ENCODE peak calls at places on chromosomes 5 and 9, in six cellular contexts. M is breast epithelium, J is heart right ventricle, H is A549, Q is neuronal stem cell, K is right cardiac atrium. P is an unnamed sample.

GRCh38 chr5:169988947-169989346 is 8.7 kb upstream of the INSYN2B start:
- DNase-seq in M (no peak), J (no peak), H (peak), Q (no peak), K (no peak), P (no peak)

GRCh38 chr9:134880484-134881312 is at the start of gene FCN2:
- DNase-seq in M (no peak), J (no peak), H (no peak), Q (no peak), K (no peak), P (no peak)

GRCh38 chr5:103211858-103212500 is 46.6 kb upstream of the MACIR start:
- DNase-seq in M (no peak), J (no peak), H (no peak), Q (no peak), K (no peak), P (no peak)

GRCh38 chr9:95270790-95271189 is 46.7 kb downstream of the FANCC start:
- DNase-seq in M (no peak), J (no peak), H (no peak), Q (no peak), K (no peak), P (no peak)

GRCh38 chr9:130866474-130866965 is 30.1 kb downstream of the QRFP start:
- DNase-seq in M (peak), J (no peak), H (peak), Q (peak), K (peak), P (no peak)

GRCh38 chr5:546376-546908 is 22.2 kb upstream of the SLC9A3 start:
- DNase-seq in M (no peak), J (no peak), H (no peak), Q (no peak), K (no peak), P (no peak)

GRCh38 chr5:4518924-4519660 is 621.0 kb upstream of the ADAMTS16 start:
- DNase-seq in M (no peak), J (no peak), H (no peak), Q (no peak), K (no peak), P (no peak)

GRCh38 chr5:61277781-61278180 is 54.3 kb upstream of the ZSWIM6 start:
- DNase-seq in M (no peak), J (no peak), H (no peak), Q (no peak), K (no peak), P (peak)

GRCh38 chr5:71734141-71734540 is 15.1 kb downstream of the CARTPT start:
- DNase-seq in M (no peak), J (no peak), H (no peak), Q (no peak), K (no peak), P (no peak)

GRCh38 chr5:94310870-94311269 is 307.5 kb downstream of the KIAA0825 start:
- DNase-seq in M (no peak), J (no peak), H (no peak), Q (no peak), K (no peak), P (no peak)

GRCh38 chr5:149581931-149582768 is 852 bp downstream of the ARHGEF37 start:
- DNase-seq in M (no peak), J (no peak), H (no peak), Q (peak), K (no peak), P (no peak)

GRCh38 chr9:136107953-136108647 is 10.6 kb downstream of the TMEM250 start:
- DNase-seq in M (no peak), J (no peak), H (no peak), Q (no peak), K (no peak), P (peak)

GRCh38 chr9:26747611-26748010 is 145.0 kb downstream of the CAAP1 start:
- DNase-seq in M (no peak), J (no peak), H (no peak), Q (no peak), K (no peak), P (no peak)

GRCh38 chr9:117927354-117927753 is 223.2 kb downstream of the TLR4 start:
- DNase-seq in M (no peak), J (no peak), H (no peak), Q (no peak), K (no peak), P (no peak)

GRCh38 chr5:135578685-135579341 is at the start of gene CXCL14:
- DNase-seq in M (no peak), J (peak), H (no peak), Q (peak), K (peak), P (peak)

GRCh38 chr5:93294184-93294583 is 286.8 kb downstream of the NR2F1-AS1 start:
- DNase-seq in M (no peak), J (no peak), H (no peak), Q (no peak), K (no peak), P (no peak)

GRCh38 chr5:136087961-136088871 is 44.4 kb upstream of the SMAD5 start:
- DNase-seq in M (no peak), J (peak), H (no peak), Q (no peak), K (peak), P (peak)

GRCh38 chr5:172550096-172550765 is 90.8 kb upstream of the NEURL1B start:
- DNase-seq in M (no peak), J (no peak), H (no peak), Q (no peak), K (no peak), P (peak)

GRCh38 chr9:91425270-91425669 is 1.6 kb upstream of the NFIL3 start:
- DNase-seq in M (no peak), J (no peak), H (no peak), Q (no peak), K (no peak), P (no peak)

GRCh38 chr5:143226361-143226760 is 177.1 kb downstream of the NR3C1 start:
- DNase-seq in M (no peak), J (no peak), H (no peak), Q (no peak), K (no peak), P (no peak)

GRCh38 chr5:90888511-90889324 is 330.1 kb downstream of the ADGRV1 start:
- DNase-seq in M (no peak), J (no peak), H (peak), Q (no peak), K (no peak), P (no peak)

GRCh38 chr9:107559499-107560086 is 70.0 kb upstream of the KLF4 start:
- DNase-seq in M (no peak), J (no peak), H (no peak), Q (no peak), K (no peak), P (no peak)

GRCh38 chr9:89884356-89885083 is 279.7 kb downstream of the GADD45G start:
- DNase-seq in M (peak), J (peak), H (no peak), Q (no peak), K (peak), P (no peak)

GRCh38 chr9:95801797-95802196 is 73.7 kb upstream of the ERCC6L2 start:
- DNase-seq in M (no peak), J (no peak), H (no peak), Q (no peak), K (no peak), P (no peak)

GRCh38 chr9:20321683-20322082 is 300.6 kb downstream of the MLLT3 start:
- DNase-seq in M (no peak), J (no peak), H (no peak), Q (no peak), K (no peak), P (no peak)

DNA sequence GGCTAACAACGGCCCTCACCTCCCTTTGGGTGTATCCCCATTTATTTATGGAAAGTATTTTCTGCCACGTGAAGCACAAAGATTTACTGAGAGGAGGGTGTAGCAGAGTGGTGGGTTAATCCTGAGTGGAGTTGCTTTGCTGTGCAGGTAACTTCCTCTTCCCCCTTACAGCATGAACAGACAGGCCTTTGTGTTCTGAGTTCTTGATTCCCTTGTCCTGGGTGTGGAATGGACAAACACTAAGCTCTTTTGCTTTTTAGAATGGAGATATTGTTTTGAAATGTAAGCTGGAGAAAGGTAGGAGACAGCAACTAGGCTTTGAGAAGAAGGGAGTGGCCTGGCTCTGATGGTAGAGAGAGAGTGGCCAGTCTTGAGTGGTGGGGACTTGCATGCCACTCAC is 17.1 kb upstream of the GLRX start:
- DNase-seq in M (no peak), J (no peak), H (no peak), Q (no peak), K (no peak), P (no peak)
- H3K27ac ChIP-seq in M (peak), J (no peak), H (peak), Q (no peak), K (no peak), P (no peak)

DNA sequence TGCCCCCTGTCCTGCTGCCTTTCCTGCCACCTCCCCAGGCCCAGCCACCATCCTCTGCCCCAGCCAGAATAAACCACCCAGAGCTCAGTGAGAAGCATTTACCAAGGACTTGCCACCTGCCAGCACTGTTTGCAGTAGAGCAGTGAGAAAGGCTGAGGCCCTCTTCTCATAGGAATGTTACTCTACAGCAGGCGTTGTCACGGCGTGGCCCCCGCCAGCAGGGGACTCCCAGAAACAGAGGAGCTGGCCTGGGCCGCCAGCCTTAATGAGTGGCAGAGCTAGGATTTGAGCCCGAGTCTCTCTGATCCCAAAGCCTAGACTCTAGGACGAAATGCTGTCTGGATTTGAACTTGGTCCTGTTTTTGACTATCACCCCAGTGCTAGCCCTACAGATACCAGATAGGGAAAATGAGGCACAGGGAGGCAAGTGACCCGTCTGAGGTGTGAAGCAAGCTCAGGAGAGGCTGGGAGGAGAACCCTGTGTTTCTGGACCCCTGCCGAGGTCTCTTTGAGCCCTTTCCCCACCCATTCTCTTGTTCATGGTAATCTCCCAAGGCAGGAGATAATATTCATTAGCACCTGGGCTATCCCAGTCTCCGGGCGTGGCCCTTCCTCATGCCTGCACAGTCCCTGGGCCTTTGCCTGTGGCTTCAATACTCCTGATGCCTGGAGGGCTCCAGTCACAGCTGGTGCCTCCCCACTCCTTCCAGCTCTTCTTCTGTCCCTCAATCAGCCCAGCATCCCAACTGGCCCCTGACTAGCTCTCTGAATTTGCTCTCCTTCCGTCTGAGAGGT is 30.7 kb downstream of the HRH2 start:
- DNase-seq in M (no peak), J (no peak), H (no peak), Q (no peak), K (peak), P (peak)
- H3K4me3 ChIP-seq in M (no peak), J (no peak), H (no peak), Q (no peak), K (no peak), P (no peak)

GRCh38 chr9:12963537-12963936 is 188.7 kb downstream of the LURAP1L start:
- DNase-seq in M (no peak), J (no peak), H (no peak), Q (no peak), K (no peak), P (no peak)
- H3K27ac ChIP-seq in M (no peak), J (no peak), H (no peak), Q (no peak), K (no peak), P (no peak)

GRCh38 chr9:128913995-128914772 is 6.6 kb upstream of the PHYHD1 start:
- DNase-seq in M (no peak), J (no peak), H (no peak), Q (no peak), K (no peak), P (peak)

GRCh38 chr9:128911529-128912035 is 9.2 kb upstream of the PHYHD1 start:
- DNase-seq in M (no peak), J (peak), H (peak), Q (no peak), K (peak), P (peak)

GRCh38 chr9:128913048-128913900 is 7.5 kb upstream of the PHYHD1 start:
- DNase-seq in M (no peak), J (no peak), H (no peak), Q (no peak), K (peak), P (no peak)

GRCh38 chr9:128910906-128911305 is 9.9 kb upstream of the PHYHD1 start:
- DNase-seq in M (no peak), J (no peak), H (no peak), Q (no peak), K (no peak), P (no peak)

DNA sequence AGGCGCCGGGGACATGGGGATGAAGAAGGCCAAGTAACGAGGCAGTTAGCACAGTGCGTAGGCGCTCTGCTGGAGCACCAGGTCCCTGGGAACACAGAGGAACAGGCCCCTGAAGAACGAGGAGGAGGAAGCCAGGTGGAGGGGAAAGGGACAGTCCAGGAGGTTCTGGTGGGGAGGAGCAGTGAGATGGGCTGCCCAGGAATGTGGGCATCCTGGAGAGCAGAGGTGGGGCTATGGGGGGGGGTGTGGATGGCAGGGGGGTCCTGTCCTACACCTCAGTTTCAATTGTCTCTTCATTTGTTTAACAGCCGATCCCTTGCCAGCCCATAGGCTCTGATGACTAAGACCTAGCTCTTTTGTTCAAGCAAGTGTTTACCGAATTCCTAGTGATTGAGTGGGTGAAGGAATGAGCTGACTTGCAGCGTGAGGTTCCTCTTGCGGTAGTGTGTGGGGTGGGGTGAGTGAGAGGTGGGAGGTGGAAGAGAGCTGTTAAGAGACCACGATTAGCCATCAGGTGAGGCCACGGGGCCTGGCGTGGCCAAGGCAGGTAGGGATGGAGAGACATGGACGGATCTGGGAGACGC is 8.4 kb upstream of the PHYHD1 start:
- DNase-seq in M (no peak), J (no peak), H (peak), Q (no peak), K (no peak), P (peak)
- H3K4me3 ChIP-seq in M (peak), J (no peak), H (peak), Q (no peak), K (no peak), P (peak)